ENCODE peak calls at places on chromosomes 5 and 9, in nine cellular contexts. One of them, this sample, is unnamed.

GRCh38 chr5:92402045-92402444 is 1018.9 kb upstream of the ARRDC3 start:
- DNase-seq in activated B cell treated with CpG ODN at 0.5 μM for 24 hours: no peak
- DNase-seq in chondrocyte: no peak
- DNase-seq in foreskin fibroblast: peak
- DNase-seq in sigmoid colon: no peak
- DNase-seq in mucosa of descending colon: no peak
- DNase-seq in spleen: no peak
- DNase-seq in adrenal gland: no peak
- DNase-seq in transverse colon: no peak
- DNase-seq in this sample: no peak

GRCh38 chr5:36444582-36444999 is 142.9 kb upstream of the RANBP3L start:
- DNase-seq in activated B cell treated with CpG ODN at 0.5 μM for 24 hours: no peak
- DNase-seq in chondrocyte: no peak
- DNase-seq in foreskin fibroblast: no peak
- DNase-seq in sigmoid colon: no peak
- DNase-seq in mucosa of descending colon: no peak
- DNase-seq in spleen: no peak
- DNase-seq in adrenal gland: peak
- DNase-seq in transverse colon: peak
- DNase-seq in this sample: no peak

GRCh38 chr5:9835121-9835770 is 205.1 kb upstream of the TAS2R1 start:
- DNase-seq in activated B cell treated with CpG ODN at 0.5 μM for 24 hours: no peak
- DNase-seq in chondrocyte: no peak
- DNase-seq in foreskin fibroblast: no peak
- DNase-seq in sigmoid colon: no peak
- DNase-seq in mucosa of descending colon: no peak
- DNase-seq in spleen: no peak
- DNase-seq in adrenal gland: no peak
- DNase-seq in transverse colon: no peak
- DNase-seq in this sample: no peak

GRCh38 chr9:93126825-93127368 is 7.2 kb downstream of the NINJ1 start:
- DNase-seq in activated B cell treated with CpG ODN at 0.5 μM for 24 hours: peak
- DNase-seq in chondrocyte: peak
- DNase-seq in foreskin fibroblast: no peak
- DNase-seq in sigmoid colon: peak
- DNase-seq in mucosa of descending colon: peak
- DNase-seq in spleen: peak
- DNase-seq in adrenal gland: peak
- DNase-seq in transverse colon: peak
- DNase-seq in this sample: no peak

GRCh38 chr9:116000748-116001329 is 152.8 kb upstream of the PAPPA start:
- DNase-seq in activated B cell treated with CpG ODN at 0.5 μM for 24 hours: no peak
- DNase-seq in chondrocyte: no peak
- DNase-seq in foreskin fibroblast: no peak
- DNase-seq in sigmoid colon: no peak
- DNase-seq in mucosa of descending colon: no peak
- DNase-seq in spleen: no peak
- DNase-seq in adrenal gland: no peak
- DNase-seq in transverse colon: peak
- DNase-seq in this sample: no peak

GRCh38 chr5:69271376-69271775 is 36.7 kb downstream of the CDK7 start:
- DNase-seq in activated B cell treated with CpG ODN at 0.5 μM for 24 hours: no peak
- DNase-seq in chondrocyte: no peak
- DNase-seq in foreskin fibroblast: peak
- DNase-seq in sigmoid colon: no peak
- DNase-seq in mucosa of descending colon: peak
- DNase-seq in spleen: no peak
- DNase-seq in adrenal gland: peak
- DNase-seq in transverse colon: peak
- DNase-seq in this sample: no peak

GRCh38 chr9:94649100-94649855 is 10.0 kb upstream of the FBP1 start:
- DNase-seq in activated B cell treated with CpG ODN at 0.5 μM for 24 hours: no peak
- DNase-seq in chondrocyte: no peak
- DNase-seq in foreskin fibroblast: no peak
- DNase-seq in sigmoid colon: no peak
- DNase-seq in mucosa of descending colon: no peak
- DNase-seq in spleen: no peak
- DNase-seq in adrenal gland: no peak
- DNase-seq in transverse colon: no peak
- DNase-seq in this sample: no peak

GRCh38 chr5:107092695-107093094 is 578.0 kb downstream of the EFNA5 start:
- DNase-seq in activated B cell treated with CpG ODN at 0.5 μM for 24 hours: no peak
- DNase-seq in chondrocyte: no peak
- DNase-seq in foreskin fibroblast: peak
- DNase-seq in sigmoid colon: no peak
- DNase-seq in mucosa of descending colon: no peak
- DNase-seq in spleen: no peak
- DNase-seq in adrenal gland: no peak
- DNase-seq in transverse colon: no peak
- DNase-seq in this sample: no peak

GRCh38 chr9:37408933-37409710 is 13.4 kb upstream of the GRHPR start:
- DNase-seq in activated B cell treated with CpG ODN at 0.5 μM for 24 hours: peak
- DNase-seq in chondrocyte: no peak
- DNase-seq in foreskin fibroblast: no peak
- DNase-seq in sigmoid colon: no peak
- DNase-seq in mucosa of descending colon: no peak
- DNase-seq in spleen: peak
- DNase-seq in adrenal gland: no peak
- DNase-seq in transverse colon: peak
- DNase-seq in this sample: peak

GRCh38 chr9:37405764-37406380 is 16.6 kb upstream of the GRHPR start:
- DNase-seq in activated B cell treated with CpG ODN at 0.5 μM for 24 hours: no peak
- DNase-seq in chondrocyte: no peak
- DNase-seq in foreskin fibroblast: no peak
- DNase-seq in sigmoid colon: no peak
- DNase-seq in mucosa of descending colon: no peak
- DNase-seq in spleen: no peak
- DNase-seq in adrenal gland: no peak
- DNase-seq in transverse colon: no peak
- DNase-seq in this sample: no peak

GRCh38 chr9:37406603-37407401 is 15.7 kb upstream of the GRHPR start:
- DNase-seq in activated B cell treated with CpG ODN at 0.5 μM for 24 hours: no peak
- DNase-seq in chondrocyte: no peak
- DNase-seq in foreskin fibroblast: no peak
- DNase-seq in sigmoid colon: no peak
- DNase-seq in mucosa of descending colon: no peak
- DNase-seq in spleen: no peak
- DNase-seq in adrenal gland: no peak
- DNase-seq in transverse colon: no peak
- DNase-seq in this sample: no peak

GRCh38 chr9:37405350-37405749 is 17.1 kb upstream of the GRHPR start:
- DNase-seq in activated B cell treated with CpG ODN at 0.5 μM for 24 hours: no peak
- DNase-seq in chondrocyte: no peak
- DNase-seq in foreskin fibroblast: no peak
- DNase-seq in sigmoid colon: no peak
- DNase-seq in mucosa of descending colon: no peak
- DNase-seq in spleen: no peak
- DNase-seq in adrenal gland: no peak
- DNase-seq in transverse colon: no peak
- DNase-seq in this sample: no peak

DNA sequence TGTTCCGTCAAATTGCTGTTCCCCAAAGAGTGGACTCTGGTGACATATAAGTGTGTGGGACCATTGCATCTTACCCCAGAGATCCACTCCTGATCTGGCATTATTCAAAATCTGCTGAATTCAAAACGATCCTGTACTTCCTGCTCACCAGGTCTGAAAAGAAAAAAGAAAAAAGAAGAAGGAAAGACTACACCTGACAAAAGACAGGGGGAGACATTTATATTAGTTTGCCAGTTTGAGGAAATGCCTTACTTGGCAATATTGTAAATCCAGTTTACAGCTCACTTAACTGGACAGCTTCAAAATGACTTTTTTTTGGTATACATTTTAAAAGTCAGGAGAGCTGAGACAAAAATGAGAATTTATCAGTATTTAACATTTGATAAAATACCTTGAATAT is 15.0 kb upstream of the GRHPR start:
- DNase-seq in activated B cell treated with CpG ODN at 0.5 μM for 24 hours: no peak
- DNase-seq in chondrocyte: no peak
- DNase-seq in foreskin fibroblast: no peak
- DNase-seq in sigmoid colon: no peak
- DNase-seq in mucosa of descending colon: no peak
- DNase-seq in spleen: no peak
- DNase-seq in adrenal gland: no peak
- DNase-seq in transverse colon: no peak
- DNase-seq in this sample: no peak
- TF ChIP-seq CTCF in activated B cell treated with CpG ODN at 0.5 μM for 24 hours: no peak
- TF ChIP-seq CTCF in chondrocyte: peak
- TF ChIP-seq CTCF in foreskin fibroblast: peak
- TF ChIP-seq CTCF in sigmoid colon: no peak
- TF ChIP-seq CTCF in mucosa of descending colon: no peak
- TF ChIP-seq CTCF in spleen: peak
- TF ChIP-seq CTCF in adrenal gland: no peak
- TF ChIP-seq CTCF in transverse colon: no peak
- TF ChIP-seq CTCF in this sample: no peak

DNA sequence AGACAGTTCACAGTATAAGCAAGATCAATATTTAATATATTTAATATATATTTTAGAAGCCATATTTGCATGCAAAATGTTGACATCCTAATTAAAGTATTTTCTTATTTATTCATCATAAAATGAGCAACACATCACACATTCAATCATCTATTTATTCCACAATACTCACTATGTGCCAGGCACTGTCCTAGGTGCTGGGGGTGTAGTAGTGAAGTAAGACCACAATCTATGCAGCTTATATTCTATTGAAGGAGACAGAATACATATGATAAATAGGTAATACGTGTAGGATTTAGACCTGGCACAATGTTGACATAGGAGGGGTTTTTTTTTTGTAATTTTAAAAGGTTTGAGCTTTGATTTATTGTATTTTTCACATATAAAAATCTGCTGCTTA is 63.1 kb downstream of the GRIN3A start:
- DNase-seq in activated B cell treated with CpG ODN at 0.5 μM for 24 hours: no peak
- DNase-seq in chondrocyte: no peak
- DNase-seq in foreskin fibroblast: no peak
- DNase-seq in sigmoid colon: no peak
- DNase-seq in mucosa of descending colon: no peak
- DNase-seq in spleen: no peak
- DNase-seq in adrenal gland: no peak
- DNase-seq in transverse colon: no peak
- DNase-seq in this sample: no peak
- TF ChIP-seq CTCF in activated B cell treated with CpG ODN at 0.5 μM for 24 hours: no peak
- TF ChIP-seq CTCF in chondrocyte: no peak
- TF ChIP-seq CTCF in foreskin fibroblast: no peak
- TF ChIP-seq CTCF in sigmoid colon: no peak
- TF ChIP-seq CTCF in mucosa of descending colon: no peak
- TF ChIP-seq CTCF in spleen: no peak
- TF ChIP-seq CTCF in adrenal gland: no peak
- TF ChIP-seq CTCF in transverse colon: no peak
- TF ChIP-seq CTCF in this sample: no peak

GRCh38 chr5:172658869-172659513 is 17.9 kb downstream of the NEURL1B start:
- DNase-seq in activated B cell treated with CpG ODN at 0.5 μM for 24 hours: no peak
- DNase-seq in chondrocyte: no peak
- DNase-seq in foreskin fibroblast: no peak
- DNase-seq in sigmoid colon: peak
- DNase-seq in mucosa of descending colon: peak
- DNase-seq in spleen: peak
- DNase-seq in adrenal gland: peak
- DNase-seq in transverse colon: peak
- DNase-seq in this sample: peak

GRCh38 chr5:172661536-172661935 is 20.5 kb downstream of the NEURL1B start:
- DNase-seq in activated B cell treated with CpG ODN at 0.5 μM for 24 hours: no peak
- DNase-seq in chondrocyte: no peak
- DNase-seq in foreskin fibroblast: no peak
- DNase-seq in sigmoid colon: peak
- DNase-seq in mucosa of descending colon: no peak
- DNase-seq in spleen: peak
- DNase-seq in adrenal gland: no peak
- DNase-seq in transverse colon: no peak
- DNase-seq in this sample: no peak

GRCh38 chr5:172660974-172661373 is 19.9 kb downstream of the NEURL1B start:
- DNase-seq in activated B cell treated with CpG ODN at 0.5 μM for 24 hours: no peak
- DNase-seq in chondrocyte: no peak
- DNase-seq in foreskin fibroblast: no peak
- DNase-seq in sigmoid colon: peak
- DNase-seq in mucosa of descending colon: no peak
- DNase-seq in spleen: peak
- DNase-seq in adrenal gland: no peak
- DNase-seq in transverse colon: no peak
- DNase-seq in this sample: peak

GRCh38 chr5:172659570-172659908 is 18.5 kb downstream of the NEURL1B start:
- DNase-seq in activated B cell treated with CpG ODN at 0.5 μM for 24 hours: no peak
- DNase-seq in chondrocyte: no peak
- DNase-seq in foreskin fibroblast: no peak
- DNase-seq in sigmoid colon: no peak
- DNase-seq in mucosa of descending colon: no peak
- DNase-seq in spleen: no peak
- DNase-seq in adrenal gland: no peak
- DNase-seq in transverse colon: no peak
- DNase-seq in this sample: no peak

DNA sequence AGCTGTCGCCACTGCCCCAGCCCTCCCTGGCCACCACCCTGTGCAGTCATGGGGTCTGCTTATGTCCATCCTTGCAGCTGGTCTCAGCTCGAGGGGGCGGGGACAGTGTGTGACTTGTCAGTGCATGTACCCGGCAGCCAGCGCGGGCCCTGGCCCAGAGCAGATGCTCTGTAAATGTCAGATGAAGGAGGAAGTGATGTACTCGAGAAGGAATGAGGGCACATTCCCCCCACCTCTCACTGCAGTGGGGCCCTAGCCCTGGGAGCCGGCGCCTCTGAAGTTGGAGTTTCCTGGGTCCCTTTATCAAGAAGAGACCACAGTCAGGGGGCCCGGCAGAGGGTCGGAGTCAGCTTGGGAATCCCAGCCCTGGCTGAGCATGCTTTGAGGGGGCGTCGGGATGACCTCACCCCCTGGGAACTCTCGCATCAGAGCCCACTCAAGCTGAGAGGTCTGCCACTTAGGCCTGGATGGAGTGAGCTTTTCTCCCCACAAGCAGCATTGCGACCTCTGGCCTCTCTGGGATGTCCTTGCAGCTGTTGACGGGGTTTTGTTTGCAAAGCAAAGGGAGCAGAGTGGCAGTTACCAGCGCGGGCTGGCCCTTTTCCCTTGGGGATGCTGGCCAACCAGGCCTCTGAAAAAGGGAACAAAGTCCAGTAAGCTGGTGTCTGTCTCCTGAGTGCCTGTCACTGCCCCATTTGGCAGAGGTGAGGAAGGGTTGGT is 19.0 kb downstream of the NEURL1B start:
- DNase-seq in activated B cell treated with CpG ODN at 0.5 μM for 24 hours: no peak
- DNase-seq in chondrocyte: no peak
- DNase-seq in foreskin fibroblast: peak
- DNase-seq in sigmoid colon: peak
- DNase-seq in mucosa of descending colon: peak
- DNase-seq in spleen: peak
- DNase-seq in adrenal gland: peak
- DNase-seq in transverse colon: peak
- DNase-seq in this sample: peak
- TF ChIP-seq CTCF in activated B cell treated with CpG ODN at 0.5 μM for 24 hours: no peak
- TF ChIP-seq CTCF in chondrocyte: no peak
- TF ChIP-seq CTCF in foreskin fibroblast: no peak
- TF ChIP-seq CTCF in sigmoid colon: no peak
- TF ChIP-seq CTCF in mucosa of descending colon: no peak
- TF ChIP-seq CTCF in spleen: no peak
- TF ChIP-seq CTCF in adrenal gland: no peak
- TF ChIP-seq CTCF in transverse colon: no peak
- TF ChIP-seq CTCF in this sample: no peak

GRCh38 chr9:35104586-35104985 is 1.7 kb upstream of the STOML2 start:
- DNase-seq in activated B cell treated with CpG ODN at 0.5 μM for 24 hours: no peak
- DNase-seq in chondrocyte: no peak
- DNase-seq in foreskin fibroblast: no peak
- DNase-seq in sigmoid colon: no peak
- DNase-seq in mucosa of descending colon: no peak
- DNase-seq in spleen: no peak
- DNase-seq in adrenal gland: no peak
- DNase-seq in transverse colon: no peak
- DNase-seq in this sample: peak

GRCh38 chr9:35105126-35105525 is 2.2 kb upstream of the STOML2 start:
- DNase-seq in activated B cell treated with CpG ODN at 0.5 μM for 24 hours: no peak
- DNase-seq in chondrocyte: no peak
- DNase-seq in foreskin fibroblast: no peak
- DNase-seq in sigmoid colon: no peak
- DNase-seq in mucosa of descending colon: no peak
- DNase-seq in spleen: no peak
- DNase-seq in adrenal gland: no peak
- DNase-seq in transverse colon: no peak
- DNase-seq in this sample: peak

GRCh38 chr9:35103660-35104191 is 795 bp upstream of the STOML2 start:
- DNase-seq in activated B cell treated with CpG ODN at 0.5 μM for 24 hours: no peak
- DNase-seq in chondrocyte: no peak
- DNase-seq in foreskin fibroblast: no peak
- DNase-seq in sigmoid colon: peak
- DNase-seq in mucosa of descending colon: peak
- DNase-seq in spleen: no peak
- DNase-seq in adrenal gland: no peak
- DNase-seq in transverse colon: no peak
- DNase-seq in this sample: no peak

GRCh38 chr9:35102465-35102768 is 514 bp downstream of the STOML2 start:
- DNase-seq in activated B cell treated with CpG ODN at 0.5 μM for 24 hours: no peak
- DNase-seq in chondrocyte: no peak
- DNase-seq in foreskin fibroblast: no peak
- DNase-seq in sigmoid colon: no peak
- DNase-seq in mucosa of descending colon: no peak
- DNase-seq in spleen: peak
- DNase-seq in adrenal gland: no peak
- DNase-seq in transverse colon: peak
- DNase-seq in this sample: no peak

GRCh38 chr9:35102769-35103659 is at the start of gene STOML2:
- DNase-seq in activated B cell treated with CpG ODN at 0.5 μM for 24 hours: peak
- DNase-seq in chondrocyte: peak
- DNase-seq in foreskin fibroblast: peak
- DNase-seq in sigmoid colon: peak
- DNase-seq in mucosa of descending colon: peak
- DNase-seq in spleen: peak
- DNase-seq in adrenal gland: peak
- DNase-seq in transverse colon: peak
- DNase-seq in this sample: peak
- TF ChIP-seq CTCF in activated B cell treated with CpG ODN at 0.5 μM for 24 hours: no peak
- TF ChIP-seq CTCF in chondrocyte: no peak
- TF ChIP-seq CTCF in foreskin fibroblast: no peak
- TF ChIP-seq CTCF in sigmoid colon: no peak
- TF ChIP-seq CTCF in mucosa of descending colon: no peak
- TF ChIP-seq CTCF in spleen: peak
- TF ChIP-seq CTCF in adrenal gland: no peak
- TF ChIP-seq CTCF in transverse colon: no peak
- TF ChIP-seq CTCF in this sample: no peak